ENCODE peak calls at places on chromosome 21, in ten cellular contexts. I is tibial artery; U is left cardiac atrium; M is stimulated activated CD8-positive, alpha-beta memory T cell treated with anti-CD3 and anti-CD28 coated beads, Interleukin-4, amount 100 ng/mL, for 24 hours; E is pulmonary artery endothelial cell; T is activated naive CD8-positive, alpha-beta T cell treated with anti-CD3 and anti-CD28 coated beads, Interleukin-2, amount 10 ng/mL, durations not matched to agents 7 days and 5 days; F is cardiac fibroblast; Q is T-helper 1 cell; L is amygdala; X is EH. V is an unnamed sample.

GRCh38 chr21:45318556-45319341 is 31.1 kb upstream of the POFUT2 start:
- DNase-seq in X (peak), M (no peak), F (peak), U (peak), I (peak), E (peak), Q (no peak), T (peak), L (no peak), V (no peak)

GRCh38 chr21:45026066-45026745 is 48.2 kb upstream of the ADARB1 start:
- DNase-seq in I (peak), Q (no peak), T (no peak), F (no peak), L (no peak), X (no peak), E (no peak), U (no peak), M (no peak), V (no peak)

GRCh38 chr21:35508389-35508888 is 459.3 kb upstream of the RUNX1 start:
- DNase-seq in E (no peak), X (peak), I (peak), L (peak), T (no peak), M (no peak), Q (no peak), U (peak), F (peak), V (no peak)

GRCh38 chr21:29477941-29478340 is 179.2 kb downstream of the BACH1 start:
- DNase-seq in L (no peak), I (no peak), M (no peak), U (no peak), F (peak), X (peak), Q (no peak), T (no peak), E (no peak), V (no peak)

GRCh38 chr21:15004721-15005370 is 60.0 kb downstream of the NRIP1 start:
- DNase-seq in E (no peak), F (peak), L (no peak), T (no peak), M (no peak), Q (no peak), I (no peak), X (peak), U (no peak), V (no peak)

GRCh38 chr21:27261676-27262075 is 294.8 kb upstream of the ADAMTS5 start:
- DNase-seq in Q (no peak), F (peak), E (no peak), M (no peak), U (no peak), I (no peak), T (no peak), L (no peak), X (no peak), V (no peak)

GRCh38 chr21:45130324-45130774 is 56.0 kb downstream of the ADARB1 start:
- DNase-seq in L (no peak), E (no peak), Q (no peak), T (no peak), I (peak), F (peak), U (no peak), M (no peak), X (peak), V (no peak)

GRCh38 chr21:32463367-32463766 is 50.9 kb downstream of the EVA1C start:
- DNase-seq in E (no peak), Q (no peak), T (no peak), L (no peak), U (peak), X (peak), I (peak), M (no peak), F (peak), V (no peak)

GRCh38 chr21:35026617-35027557 is 22.2 kb downstream of the RUNX1 start:
- DNase-seq in Q (peak), X (peak), L (peak), T (peak), I (peak), E (no peak), U (peak), F (peak), M (peak), V (no peak)

GRCh38 chr21:41784456-41785102 is 17.7 kb upstream of the RIPK4 start:
- DNase-seq in I (no peak), T (no peak), M (no peak), Q (no peak), U (no peak), F (no peak), E (no peak), X (no peak), L (no peak), V (no peak)

GRCh38 chr21:44880762-44881585 is 7.5 kb upstream of the PTTG1IP start:
- DNase-seq in F (peak), X (peak), Q (no peak), M (no peak), U (no peak), E (peak), I (no peak), L (no peak), T (no peak), V (no peak)

GRCh38 chr21:34728479-34728878 is 59.7 kb downstream of the CLIC6 start:
- DNase-seq in Q (no peak), I (peak), E (no peak), M (no peak), X (no peak), T (no peak), U (no peak), F (no peak), L (no peak), V (no peak)

GRCh38 chr21:42922918-42923317 is 2.5 kb downstream of the ERVH48-1 start:
- DNase-seq in Q (no peak), E (no peak), I (no peak), L (no peak), M (no peak), T (no peak), F (no peak), X (no peak), U (no peak), V (no peak)

GRCh38 chr21:33384851-33385331 is 18.3 kb upstream of the IFNGR2 start:
- DNase-seq in Q (no peak), E (no peak), I (no peak), T (peak), U (no peak), X (no peak), F (no peak), L (no peak), M (no peak), V (no peak)

GRCh38 chr21:29423051-29423450 is 124.3 kb downstream of the BACH1 start:
- DNase-seq in X (no peak), E (no peak), M (no peak), U (no peak), Q (no peak), F (peak), I (no peak), L (no peak), T (no peak), V (no peak)

GRCh38 chr21:14306143-14306907 is 76.6 kb downstream of the HSPA13 start:
- DNase-seq in I (no peak), F (peak), M (no peak), E (no peak), T (no peak), L (no peak), Q (no peak), X (peak), U (no peak), V (no peak)

GRCh38 chr21:34885636-34886553 is 163.2 kb downstream of the RUNX1 start:
- DNase-seq in I (no peak), L (no peak), X (peak), T (no peak), E (no peak), U (no peak), F (no peak), Q (no peak), M (no peak), V (peak)

GRCh38 chr21:23638131-23638530 is 1969.2 kb downstream of the MRPL39 start:
- DNase-seq in T (no peak), Q (no peak), X (no peak), M (no peak), E (no peak), I (no peak), L (no peak), F (no peak), U (no peak), V (no peak)

GRCh38 chr21:44485254-44485793 is 30.0 kb downstream of the LRRC3 start:
- DNase-seq in F (peak), M (peak), Q (no peak), I (no peak), X (no peak), U (no peak), T (peak), L (no peak), E (no peak), V (no peak)

GRCh38 chr21:45123440-45123839 is 49.1 kb downstream of the ADARB1 start:
- DNase-seq in M (no peak), I (no peak), Q (no peak), U (no peak), T (no peak), F (no peak), L (no peak), E (no peak), X (no peak), V (peak)

GRCh38 chr21:41593051-41593783 is 85.3 kb upstream of the TMPRSS2 start:
- DNase-seq in M (no peak), Q (no peak), X (no peak), E (no peak), U (no peak), I (no peak), L (no peak), T (no peak), F (no peak), V (no peak)

GRCh38 chr21:33821580-33822322 is 93.9 kb downstream of the ATP5PO start:
- DNase-seq in M (no peak), F (no peak), E (no peak), L (no peak), T (no peak), I (no peak), Q (no peak), U (no peak), X (no peak), V (no peak)

GRCh38 chr21:26177187-26177586 is 6.6 kb upstream of the APP start:
- DNase-seq in F (peak), T (no peak), E (no peak), M (no peak), U (peak), Q (no peak), X (peak), I (no peak), L (peak), V (no peak)

GRCh38 chr21:18772876-18773275 is 369.3 kb upstream of the TMPRSS15 start:
- DNase-seq in M (no peak), U (no peak), Q (no peak), X (no peak), I (no peak), E (no peak), L (no peak), T (no peak), F (no peak), V (no peak)

GRCh38 chr21:30028537-30028936 is 88.7 kb upstream of the GRIK1 start:
- DNase-seq in E (no peak), T (no peak), Q (no peak), M (no peak), L (no peak), F (no peak), I (no peak), X (no peak), U (no peak), V (no peak)

GRCh38 chr21:16865612-16866011 is 647.2 kb upstream of the CXADR start:
- DNase-seq in T (no peak), Q (no peak), M (no peak), U (no peak), L (no peak), X (no peak), F (no peak), I (no peak), E (no peak), V (no peak)

GRCh38 chr21:33674226-33674625 is 31.9 kb downstream of the ITSN1 start:
- DNase-seq in X (no peak), Q (no peak), M (no peak), F (no peak), T (no peak), U (no peak), L (no peak), E (no peak), I (no peak), V (no peak)

GRCh38 chr21:37153193-37153934 is 80.3 kb downstream of the TTC3 start:
- DNase-seq in X (peak), F (peak), Q (no peak), I (no peak), T (no peak), U (no peak), E (no peak), M (no peak), L (no peak), V (no peak)

GRCh38 chr21:40165671-40166070 is 298.4 kb downstream of the PCP4 start:
- DNase-seq in I (no peak), F (no peak), U (no peak), L (no peak), E (no peak), T (no peak), Q (no peak), M (no peak), X (peak), V (no peak)